ENCODE peak calls at places on chromosomes 13 and 19, in four cellular contexts. U is HCT116, N is cardiac muscle cell, O is thoracic aorta. A is an unnamed sample. For H3K4me1, the result is how much of the 10 kb centered on the place peaks cover.

GRCh38 chr13:74136089-74136658 is 2.0 kb upstream of the KLF12 start:
- DNase-seq in U (no peak), N (peak), O (no peak), A (no peak)

GRCh38 chr19:55400281-55401087 is 7.1 kb downstream of the UBE2S start:
- DNase-seq in U (no peak), N (no peak), O (no peak), A (no peak)

GRCh38 chr19:33209844-33210230 is 15.7 kb downstream of the LRP3 start:
- DNase-seq in U (no peak), N (no peak), O (no peak), A (no peak)

GRCh38 chr19:8304841-8305621 is 3.1 kb downstream of the CD320 start:
- DNase-seq in U (peak), N (no peak), O (no peak), A (no peak)

GRCh38 chr13:63337921-63338320 is 1922.3 kb upstream of the PCDH20 start:
- DNase-seq in U (no peak), N (no peak), O (no peak), A (no peak)

GRCh38 chr13:110676057-110676510 is 29.8 kb downstream of the CARS2 start:
- DNase-seq in U (no peak), N (no peak), O (no peak), A (no peak)

GRCh38 chr13:42333613-42334328 is 61.8 kb downstream of the AKAP11 start:
- DNase-seq in U (no peak), N (peak), O (no peak), A (peak)

GRCh38 chr13:102825921-102826706 is 19.7 kb upstream of the ERCC5 start:
- DNase-seq in U (no peak), N (no peak), O (no peak), A (no peak)

GRCh38 chr19:38389101-38389925 is 816 bp downstream of the SPRED3 start:
- DNase-seq in U (no peak), N (peak), O (peak), A (no peak)

GRCh38 chr19:37953576-37954303 is 46.7 kb downstream of the SIPA1L3 start:
- DNase-seq in U (no peak), N (no peak), O (no peak), A (no peak)

GRCh38 chr19:39052243-39052746 is 19.9 kb upstream of the FBXO27 start:
- DNase-seq in U (no peak), N (peak), O (peak), A (no peak)

GRCh38 chr13:98856983-98857382 is 104.5 kb upstream of the SLC15A1 start:
- DNase-seq in U (no peak), N (no peak), O (no peak), A (no peak)

GRCh38 chr19:35070471-35070870 is 28.9 kb downstream of the HPN start:
- DNase-seq in U (no peak), N (no peak), O (no peak), A (no peak)

GRCh38 chr13:76976488-76976887 is 15.4 kb upstream of the CLN5 start:
- DNase-seq in U (no peak), N (no peak), O (no peak), A (no peak)

GRCh38 chr13:107838592-107839161 is 376.7 kb downstream of the LIG4 start:
- DNase-seq in U (no peak), N (no peak), O (no peak), A (no peak)

GRCh38 chr19:56916528-56916927 is 76.0 kb upstream of the PEG3 start:
- DNase-seq in U (no peak), N (no peak), O (no peak), A (no peak)

GRCh38 chr13:48678316-48678715 is 24.6 kb downstream of the CYSLTR2 start:
- DNase-seq in U (no peak), N (no peak), O (no peak), A (no peak)

GRCh38 chr19:18488838-18489626 is 32.8 kb downstream of the ELL start:
- DNase-seq in U (no peak), N (peak), O (no peak), A (no peak)

GRCh38 chr19:45420356-45420755 is 3.4 kb downstream of the ERCC1 start:
- DNase-seq in U (no peak), N (no peak), O (no peak), A (no peak)

GRCh38 chr13:48210178-48210577 is 22.8 kb upstream of the ITM2B start:
- DNase-seq in U (no peak), N (no peak), O (no peak), A (no peak)

GRCh38 chr19:39297931-39298634 is 1.9 kb downstream of the IFNL1 start:
- DNase-seq in U (no peak), N (no peak), O (no peak), A (no peak)

GRCh38 chr19:38726284-38726673 is 18.0 kb downstream of the CAPN12 start:
- DNase-seq in U (no peak), N (no peak), O (no peak), A (no peak)

GRCh38 chr13:93226065-93226622 is 463 bp upstream of the GPC6 start:
- DNase-seq in U (no peak), N (peak), O (no peak), A (no peak)

GRCh38 chr13:49935171-49936084 is 712 bp downstream of the SPRYD7 start:
- DNase-seq in U (peak), N (no peak), O (no peak), A (peak)

GRCh38 chr19:29552454-29553280 is 26.9 kb downstream of the VSTM2B start:
- DNase-seq in U (no peak), N (no peak), O (no peak), A (no peak)

GRCh38 chr13:73910733-73911132 is 223.5 kb downstream of the KLF12 start:
- DNase-seq in U (no peak), N (no peak), O (no peak), A (no peak)

GRCh38 chr19:38263696-38264485 is 482 bp upstream of the SPINT2 start:
- DNase-seq in U (peak), N (no peak), O (peak), A (peak)

GRCh38 chr13:20348018-20348417 is 115.9 kb upstream of the GJB6 start:
- DNase-seq in U (no peak), N (no peak), O (no peak), A (no peak)

GRCh38 chr13:25276748-25277147 is 10.5 kb downstream of the MTMR6 start:
- DNase-seq in U (no peak), N (no peak), O (no peak), A (no peak)

GRCh38 chr13:32426191-32426980 is 1.5 kb downstream of the N4BP2L1 start:
- DNase-seq in U (no peak), N (no peak), O (no peak), A (no peak)

GRCh38 chr19:1874554-1875185 is 10.6 kb downstream of the ABHD17A start:
- DNase-seq in U (no peak), N (no peak), O (no peak), A (no peak)

GRCh38 chr13:90233933-90234672 is 1113.4 kb upstream of the MIR17HG start:
- DNase-seq in U (no peak), N (no peak), O (no peak), A (no peak)

GRCh38 chr13:99028890-99029289 is 51.0 kb upstream of the DOCK9 start:
- DNase-seq in U (no peak), N (no peak), O (no peak), A (peak)

GRCh38 chr19:48624067-48624594 is 4.8 kb downstream of the SPHK2 start:
- DNase-seq in U (peak), N (peak), O (peak), A (peak)

GRCh38 chr13:27926644-27927434 is 7.0 kb downstream of the PDX1 start:
- DNase-seq in U (no peak), N (no peak), O (no peak), A (no peak)

GRCh38 chr19:43704002-43704705 is 11.7 kb upstream of the IRGC start:
- DNase-seq in U (no peak), N (no peak), O (no peak), A (no peak)

GRCh38 chr13:48909088-48909389 is 66.7 kb upstream of the FNDC3A start:
- DNase-seq in U (no peak), N (no peak), O (no peak), A (no peak)

DNA sequence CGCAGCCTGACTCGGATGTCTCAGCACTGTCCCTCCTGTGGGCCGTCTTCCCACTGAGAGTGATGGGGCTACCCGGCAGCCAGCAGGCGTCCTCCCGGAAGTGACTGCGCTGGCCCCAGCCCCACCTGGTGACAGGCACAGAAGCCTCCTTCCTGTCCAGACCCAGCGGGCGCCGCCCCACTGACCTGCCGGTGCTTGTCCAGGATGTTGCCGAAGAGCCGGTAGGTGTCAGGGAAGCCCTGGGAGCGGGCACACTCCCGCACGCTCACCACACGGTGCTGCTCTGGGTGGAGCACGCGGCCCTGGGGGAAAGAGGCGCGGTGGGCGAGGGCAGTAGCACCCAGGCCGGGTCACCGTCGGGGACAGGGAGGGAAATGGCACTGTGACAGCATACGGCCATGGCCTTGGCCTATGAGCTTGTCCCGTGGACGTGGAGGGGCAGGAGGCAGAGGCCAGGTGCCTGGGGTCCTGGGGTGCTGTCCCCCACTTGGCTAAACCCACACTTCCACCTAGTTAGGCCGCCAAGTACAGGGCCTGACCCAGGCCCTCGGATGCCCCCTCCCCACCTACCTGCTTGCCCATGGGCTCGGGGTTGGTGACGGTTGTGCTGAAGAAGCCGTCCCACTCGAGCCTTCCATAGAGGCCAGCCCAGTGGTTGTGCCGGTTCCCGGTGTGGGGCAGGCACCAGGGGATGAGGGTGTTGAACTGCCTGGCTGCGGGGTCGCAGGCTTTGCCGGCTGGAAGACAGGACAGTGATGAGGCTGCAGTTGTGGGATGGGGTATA is 16.0 kb upstream of the EIF3G start:
- DNase-seq in U (no peak), N (no peak), O (no peak), A (no peak)
- H3K4me1 ChIP-seq in U (under half), N (under half), O (under half), A (under half)

DNA sequence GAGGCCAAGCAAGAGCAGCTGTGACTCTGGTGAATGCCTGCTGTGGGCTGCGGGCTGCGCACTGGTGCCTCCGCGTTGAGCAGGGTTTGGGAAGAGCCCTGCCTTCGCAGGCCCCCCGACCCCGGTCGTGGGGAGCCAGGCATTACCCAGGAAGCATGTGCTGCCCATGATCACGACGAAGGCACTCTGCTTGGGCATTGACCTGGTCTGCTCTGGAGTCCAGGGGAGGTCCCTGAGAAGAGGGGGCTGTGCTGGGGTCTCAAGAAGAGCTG is 19.2 kb downstream of the RANBP3 start:
- DNase-seq in U (no peak), N (no peak), O (no peak), A (no peak)
- H3K4me1 ChIP-seq in U (under half), N (half or more), O (half or more), A (under half)

GRCh38 chr19:42478765-42479307 is 36.1 kb upstream of the CXCL17 start:
- DNase-seq in U (no peak), N (no peak), O (no peak), A (no peak)
- H3K4me1 ChIP-seq in U (under half), N (under half), O (under half), A (under half)

GRCh38 chr13:59774511-59774911 is 389.2 kb downstream of the DIAPH3 start:
- DNase-seq in U (no peak), N (no peak), O (no peak), A (no peak)
- H3K4me1 ChIP-seq in U (under half), N (under half), O (under half), A (under half)

DNA sequence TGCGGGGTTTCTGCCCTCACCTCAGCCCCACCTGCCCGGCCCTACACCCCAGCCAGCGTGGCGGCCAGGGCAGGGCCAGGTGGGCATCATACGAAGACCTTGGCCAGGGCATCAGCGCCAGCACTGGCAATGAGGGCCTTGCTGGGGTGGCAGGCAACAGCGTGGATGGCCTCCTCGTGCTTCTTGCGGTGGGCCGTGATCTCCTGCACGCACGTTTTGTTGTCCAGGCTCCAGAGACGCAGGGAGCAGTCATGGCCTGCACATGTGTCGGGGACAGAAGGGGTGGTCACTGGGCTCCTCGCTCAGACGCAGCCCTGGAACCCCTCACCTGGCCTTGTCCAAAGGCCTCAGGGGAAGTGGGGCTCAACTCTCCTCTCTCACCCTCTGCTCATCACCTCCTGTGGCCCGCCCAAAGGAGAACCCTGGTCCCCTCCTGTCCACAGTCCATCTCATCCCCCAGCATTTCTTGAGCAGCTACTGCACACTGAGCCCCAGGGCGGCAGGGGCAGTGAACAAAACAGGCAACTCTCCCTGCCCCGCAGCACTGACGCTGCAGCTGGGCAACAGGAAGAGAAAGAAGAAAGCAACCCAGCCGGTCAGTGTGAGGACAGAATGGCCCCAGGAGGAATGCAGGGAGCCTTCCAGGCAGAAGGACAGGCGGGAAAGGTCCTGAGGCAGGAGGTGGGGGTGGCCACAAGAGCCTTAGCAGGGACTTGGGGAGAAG is 3.8 kb upstream of the PRKD2 start:
- DNase-seq in U (no peak), N (no peak), O (no peak), A (no peak)
- H3K4me1 ChIP-seq in U (under half), N (under half), O (under half), A (under half)

DNA sequence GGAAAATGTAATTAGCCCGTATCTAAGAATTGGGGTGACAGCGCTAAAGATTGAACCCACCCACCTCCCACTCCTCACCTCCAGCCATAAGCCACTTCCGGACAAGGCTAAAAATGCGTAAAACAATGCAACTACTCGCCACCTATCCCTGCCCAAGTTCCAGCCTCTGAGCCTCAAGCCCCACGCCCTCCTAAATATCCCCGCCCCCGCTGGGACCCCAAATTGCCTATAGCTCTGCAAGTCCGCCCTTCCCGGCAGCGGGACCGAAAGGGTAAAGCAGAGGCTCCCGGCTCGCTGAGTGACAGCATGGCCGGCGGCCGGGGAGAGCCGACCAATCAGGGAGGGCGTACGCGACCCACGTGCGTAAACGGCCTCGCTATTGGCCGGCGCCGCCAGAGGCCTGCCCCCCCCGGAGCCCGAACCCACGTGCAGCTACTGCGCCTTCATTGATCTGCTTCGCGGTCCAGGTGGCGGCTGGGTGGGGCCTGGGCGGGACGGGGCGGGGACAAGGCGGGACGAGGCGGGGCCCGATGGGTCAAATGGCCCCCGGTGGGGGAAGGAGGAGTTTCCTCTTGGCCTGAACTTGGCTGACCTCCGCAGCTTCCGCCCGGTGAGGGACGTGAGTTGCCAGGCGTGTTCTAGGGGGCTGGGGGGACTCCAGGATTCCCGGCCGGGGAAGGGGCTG is at the start of gene TLE6:
- DNase-seq in U (peak), N (peak), O (peak), A (peak)
- H3K4me1 ChIP-seq in U (under half), N (under half), O (under half), A (under half)